ENCODE peak calls at places on chromosomes 6 and 20, in seven cellular contexts. Z is NCI-H2081; B is activated naive CD4-positive, alpha-beta T cell treated with Interleukin-2 at 50 U/mL for 16 hours; P is globus pallidus; T is dorsolateral prefrontal cortex; L is psoas muscle; S is HS-5. Y is an unnamed sample.

GRCh38 chr6:35048031-35048613 is 93.0 kb downstream of the TCP11 start:
- DNase-seq in S (no peak), Z (no peak), P (peak; percentile 88), B (no peak), T (peak; percentile 61), L (no peak), Y (no peak)

GRCh38 chr6:134657751-134658522 is 292.0 kb downstream of the ALDH8A1 start:
- DNase-seq in P (no peak), S (no peak), B (no peak), T (no peak), Z (no peak), L (no peak), Y (no peak)

GRCh38 chr6:141539617-141540016 is 593.1 kb upstream of the GJE1 start:
- DNase-seq in L (no peak), T (no peak), P (no peak), S (no peak), Z (no peak), B (no peak), Y (no peak)

GRCh38 chr6:143843689-143844405 is 709 bp downstream of the LTV1 start:
- DNase-seq in B (no peak), P (no peak), L (no peak), Z (no peak), S (no peak), T (no peak), Y (no peak)

GRCh38 chr20:33915726-33916331 is 77.9 kb upstream of the RALY start:
- DNase-seq in P (no peak), T (no peak), Z (no peak), S (no peak), B (peak; percentile 66), L (peak; percentile 50), Y (peak; percentile 44)

GRCh38 chr6:15147827-15148226 is 98.0 kb upstream of the JARID2 start:
- DNase-seq in Z (no peak), T (no peak), P (no peak), B (no peak), L (no peak), S (no peak), Y (no peak)

GRCh38 chr20:10857362-10858070 is 183.7 kb upstream of the JAG1 start:
- DNase-seq in Z (no peak), T (no peak), S (no peak), L (no peak), B (no peak), P (peak; percentile 45), Y (no peak)

GRCh38 chr6:88780714-88781389 is 182.6 kb downstream of the RNGTT start:
- DNase-seq in S (peak; percentile 42), B (peak; percentile 42), T (no peak), P (peak; percentile 42), L (no peak), Z (peak; percentile 92), Y (peak; percentile 8)

GRCh38 chr20:12068146-12068545 is 150.5 kb downstream of the BTBD3 start:
- DNase-seq in P (no peak), Z (no peak), T (no peak), S (no peak), B (no peak), L (no peak), Y (no peak)

GRCh38 chr20:19992996-19993908 is 23.9 kb upstream of the NAA20 start:
- DNase-seq in B (no peak), L (no peak), S (peak; percentile 97), Z (no peak), T (peak; percentile 53), P (peak; percentile 60), Y (no peak)

GRCh38 chr20:25117961-25118360 is 36.0 kb upstream of the VSX1 start:
- DNase-seq in Z (no peak), B (no peak), T (no peak), S (no peak), P (no peak), L (no peak), Y (no peak)

GRCh38 chr20:63429992-63430391 is 42.5 kb downstream of the KCNQ2 start:
- DNase-seq in P (no peak), S (no peak), Z (no peak), T (no peak), L (no peak), B (no peak), Y (no peak)

GRCh38 chr20:38321959-38322598 is 18.1 kb downstream of the BPI start:
- DNase-seq in S (peak; percentile 28), P (peak; percentile 85), Z (peak; percentile 35), B (no peak), T (peak; percentile 40), L (no peak), Y (no peak)

GRCh38 chr6:150751296-150751695 is 114.2 kb upstream of the MTHFD1L start:
- DNase-seq in B (no peak), P (no peak), S (peak; percentile 78), T (no peak), Z (no peak), L (no peak), Y (no peak)

GRCh38 chr20:39890697-39891096 is 798.3 kb downstream of the MAFB start:
- DNase-seq in S (no peak), L (no peak), B (no peak), T (no peak), P (no peak), Z (no peak), Y (no peak)

GRCh38 chr20:21665687-21666446 is 39.6 kb upstream of the PAX1 start:
- DNase-seq in T (no peak), P (no peak), S (no peak), B (no peak), Z (no peak), L (no peak), Y (no peak)

GRCh38 chr6:109456710-109457595 is 1.4 kb upstream of the MICAL1 start:
- DNase-seq in Z (no peak), L (peak; percentile 76), B (no peak), S (peak; percentile 46), P (no peak), T (no peak), Y (no peak)

GRCh38 chr6:128310061-128310460 is 210.3 kb downstream of the PTPRK start:
- DNase-seq in L (no peak), Z (no peak), P (no peak), B (no peak), T (no peak), S (no peak), Y (no peak)

GRCh38 chr6:135037541-135037940 is 17.1 kb downstream of the HBS1L start:
- DNase-seq in S (no peak), B (no peak), Z (no peak), P (no peak), L (no peak), T (no peak), Y (no peak)

GRCh38 chr6:133532908-133533307 is 291.8 kb downstream of the EYA4 start:
- DNase-seq in P (no peak), L (no peak), B (no peak), S (no peak), T (no peak), Z (no peak), Y (no peak)

GRCh38 chr6:112251170-112251945 is 3.0 kb downstream of the LAMA4 start:
- DNase-seq in S (no peak), B (no peak), L (peak; percentile 59), T (no peak), P (no peak), Z (no peak), Y (no peak)

GRCh38 chr20:56414842-56415765 is 3.0 kb downstream of the CASS4 start:
- DNase-seq in B (peak; percentile 77), T (no peak), L (no peak), Z (no peak), P (no peak), S (no peak), Y (no peak)

GRCh38 chr6:47235964-47236760 is 73.5 kb downstream of the TNFRSF21 start:
- DNase-seq in S (no peak), Z (peak; percentile 57), T (no peak), B (no peak), L (no peak), P (no peak), Y (no peak)

GRCh38 chr6:16337280-16337975 is 99.0 kb downstream of the GMPR start:
- DNase-seq in P (no peak), T (peak; percentile 65), B (no peak), L (peak; percentile 93), S (peak; percentile 90), Z (no peak), Y (no peak)

GRCh38 chr6:25038300-25038699 is 102.5 kb upstream of the RIPOR2 start:
- DNase-seq in S (no peak), B (no peak), Z (no peak), T (no peak), L (no peak), P (no peak), Y (no peak)

GRCh38 chr6:96899019-96899418 is 1.3 kb upstream of the NDUFAF4 start:
- DNase-seq in L (no peak), B (no peak), S (peak; percentile 15), P (peak; percentile 85), Z (peak; percentile 37), T (peak; percentile 41), Y (no peak)

GRCh38 chr20:25065044-25065624 is 7.2 kb upstream of the ACSS1 start:
- DNase-seq in L (no peak), Z (no peak), S (no peak), P (no peak), B (no peak), T (no peak), Y (no peak)

GRCh38 chr6:36756761-36757160 is 59.1 kb downstream of the RAB44 start:
- DNase-seq in L (no peak), Z (no peak), P (no peak), S (no peak), T (no peak), B (no peak), Y (no peak)

GRCh38 chr6:167817729-167818128 is 9.0 kb upstream of the AFDN start:
- DNase-seq in S (no peak), P (no peak), L (no peak), T (no peak), B (no peak), Z (no peak), Y (no peak)

GRCh38 chr20:44734938-44735337 is 10.7 kb upstream of the KCNK15 start:
- DNase-seq in P (no peak), Z (no peak), T (no peak), B (no peak), L (no peak), S (peak; percentile 89), Y (no peak)

GRCh38 chr6:3825331-3825831 is 23.8 kb upstream of the FAM50B start:
- DNase-seq in T (no peak), S (no peak), B (no peak), P (peak; percentile 51), L (peak; percentile 59), Z (no peak), Y (no peak)

GRCh38 chr6:44035621-44036020 is 91.6 kb downstream of the MRPL14 start:
- DNase-seq in L (no peak), B (no peak), Z (no peak), S (no peak), P (no peak), T (no peak), Y (no peak)

GRCh38 chr6:113853252-113853651 is 3.9 kb upstream of the MARCKS start:
- DNase-seq in B (no peak), T (no peak), P (no peak), S (no peak), Z (no peak), L (no peak), Y (no peak)

GRCh38 chr6:100134703-100135102 is 140.7 kb upstream of the MCHR2 start:
- DNase-seq in P (no peak), S (no peak), T (no peak), L (no peak), Z (no peak), B (no peak), Y (no peak)

GRCh38 chr20:14896569-14896968 is 559.2 kb upstream of the FLRT3 start:
- DNase-seq in L (no peak), T (no peak), B (no peak), P (no peak), Z (peak; percentile 34), S (no peak), Y (no peak)

GRCh38 chr6:156068870-156069269 is 613.2 kb upstream of the NOX3 start:
- DNase-seq in B (no peak), L (no peak), S (no peak), P (no peak), T (no peak), Z (peak; percentile 11), Y (no peak)

GRCh38 chr6:80009531-80009930 is 5.1 kb downstream of the TTK start:
- DNase-seq in S (no peak), P (no peak), T (no peak), B (no peak), L (no peak), Z (no peak), Y (no peak)

GRCh38 chr20:33209789-33210188 is 7.4 kb upstream of the BPIFA3 start:
- DNase-seq in B (peak; percentile 31), L (peak; percentile 38), Z (no peak), S (peak; percentile 10), T (peak; percentile 28), P (peak; percentile 37), Y (no peak)

Y was measured in activated CD8-positive, alpha-beta memory T cell treated with anti-CD3 and anti-CD28 coated beads for 1 hour.